ENCODE peak calls at places on chromosome 15, in four cellular contexts. S is lower lobe of right lung, D is heart right ventricle, G is pancreas. E is an unnamed sample.

GRCh38 chr15:36877796-36878744 is 222.3 kb downstream of the MEIS2 start:
- DNase-seq in S (peak; percentile 45), D (peak; percentile 28), G (no peak), E (no peak)

GRCh38 chr15:55897560-55898336 is 95.7 kb downstream of the NEDD4 start:
- DNase-seq in S (no peak), D (peak; percentile 29), G (peak; percentile 48), E (peak; percentile 68)

GRCh38 chr15:63367900-63368299 is 13.7 kb downstream of the CA12 start:
- DNase-seq in S (no peak), D (no peak), G (no peak), E (no peak)

GRCh38 chr15:85335193-85335939 is 45.0 kb upstream of the AKAP13 start:
- DNase-seq in S (no peak), D (no peak), G (no peak), E (peak; percentile 59)

GRCh38 chr15:99967841-99968371 is 234.7 kb upstream of the LYSMD4 start:
- DNase-seq in S (no peak), D (no peak), G (no peak), E (no peak)

GRCh38 chr15:65245096-65245849 is 34.0 kb upstream of the CILP start:
- DNase-seq in S (no peak), D (peak; percentile 68), G (peak; percentile 23), E (no peak)

GRCh38 chr15:52256930-52257733 is 38.5 kb downstream of the MYO5C start:
- DNase-seq in S (no peak), D (no peak), G (no peak), E (no peak)

GRCh38 chr15:64699767-64700388 is 75.5 kb downstream of the RBPMS2 start:
- DNase-seq in S (peak; percentile 75), D (peak; percentile 59), G (peak; percentile 56), E (peak; percentile 49)

GRCh38 chr15:57367556-57367955 is 8.7 kb upstream of the CGNL1 start:
- DNase-seq in S (no peak), D (no peak), G (no peak), E (no peak)

GRCh38 chr15:68592054-68592453 is 13.3 kb downstream of the CORO2B start:
- DNase-seq in S (no peak), D (no peak), G (no peak), E (no peak)

GRCh38 chr15:74174966-74175270 is 1.4 kb downstream of the ISLR start:
- DNase-seq in S (peak; percentile 41), D (no peak), G (no peak), E (no peak)

GRCh38 chr15:74053941-74054529 is 28.3 kb downstream of the GOLGA6A start:
- DNase-seq in S (peak; percentile 84), D (peak; percentile 76), G (peak; percentile 71), E (peak; percentile 62)

GRCh38 chr15:57458255-57458850 is 82.0 kb downstream of the CGNL1 start:
- DNase-seq in S (no peak), D (no peak), G (no peak), E (no peak)

GRCh38 chr15:70493787-70494514 is 269.4 kb downstream of the UACA start:
- DNase-seq in S (no peak), D (no peak), G (no peak), E (peak; percentile 78)

GRCh38 chr15:34810455-34811146 is 15.3 kb upstream of the ACTC1 start:
- DNase-seq in S (no peak), D (no peak), G (no peak), E (no peak)

GRCh38 chr15:62494144-62494543 is 329.1 kb upstream of the C2CD4B start:
- DNase-seq in S (no peak), D (no peak), G (no peak), E (no peak)

GRCh38 chr15:78691873-78692421 is 50.9 kb upstream of the CHRNB4 start:
- DNase-seq in S (no peak), D (no peak), G (no peak), E (no peak)

GRCh38 chr15:64596701-64597468 is 136.5 kb downstream of the ZNF609 start:
- DNase-seq in S (no peak), D (no peak), G (no peak), E (no peak)

GRCh38 chr15:22735781-22736180 is 50.7 kb upstream of the NIPA1 start:
- DNase-seq in S (no peak), D (no peak), G (no peak), E (no peak)

GRCh38 chr15:57589276-57590073 is 2.2 kb upstream of the MYZAP start:
- DNase-seq in S (no peak), D (no peak), G (no peak), E (no peak)

GRCh38 chr15:69074843-69075224 is 60.3 kb downstream of the NOX5 start:
- DNase-seq in S (no peak), D (no peak), G (no peak), E (peak; percentile 14)

GRCh38 chr15:64754663-64755426 is 20.5 kb downstream of the RBPMS2 start:
- DNase-seq in S (no peak), D (no peak), G (no peak), E (no peak)

GRCh38 chr15:80564056-80564455 is 131.1 kb upstream of the ABHD17C start:
- DNase-seq in S (no peak), D (no peak), G (no peak), E (no peak)

GRCh38 chr15:91431041-91431715 is 331.1 kb downstream of the SV2B start:
- DNase-seq in S (no peak), D (no peak), G (no peak), E (no peak)

GRCh38 chr15:100602822-100603393 is 519 bp downstream of the ASB7 start:
- DNase-seq in S (no peak), D (no peak), G (no peak), E (peak; percentile 68)

GRCh38 chr15:92006186-92007028 is 152.9 kb downstream of the SLCO3A1 start:
- DNase-seq in S (no peak), D (no peak), G (no peak), E (no peak)

GRCh38 chr15:41666353-41666920 is 6.2 kb downstream of the MGA start:
- DNase-seq in S (no peak), D (no peak), G (no peak), E (no peak)

GRCh38 chr15:97171556-97171955 is 788.9 kb upstream of the ARRDC4 start:
- DNase-seq in S (no peak), D (no peak), G (no peak), E (no peak)

GRCh38 chr15:98953000-98953776 is 54.4 kb downstream of the PGPEP1L start:
- DNase-seq in S (no peak), D (no peak), G (no peak), E (no peak)

GRCh38 chr15:69499521-69500201 is 47.0 kb downstream of the RPLP1 start:
- DNase-seq in S (no peak), D (peak; percentile 34), G (no peak), E (no peak)

GRCh38 chr15:72231847-72232461 is 964 bp upstream of the PKM start:
- DNase-seq in S (no peak), D (no peak), G (no peak), E (no peak)

GRCh38 chr15:78804391-78804792 is 6.9 kb downstream of the ADAMTS7 start:
- DNase-seq in S (no peak), D (peak; percentile 65), G (no peak), E (no peak)

GRCh38 chr15:60829416-60829815 is 350.5 kb upstream of the ICE2 start:
- DNase-seq in S (no peak), D (no peak), G (no peak), E (no peak)

GRCh38 chr15:62603757-62604156 is 438.7 kb upstream of the C2CD4B start:
- DNase-seq in S (no peak), D (no peak), G (no peak), E (no peak)

GRCh38 chr15:92714457-92715401 is 59.2 kb upstream of the FAM174B start:
- DNase-seq in S (peak; percentile 75), D (peak; percentile 68), G (peak; percentile 62), E (peak; percentile 87)

GRCh38 chr15:51046799-51047449 is 47.8 kb downstream of the TNFAIP8L3 start:
- DNase-seq in S (no peak), D (peak; percentile 20), G (peak; percentile 40), E (no peak)

GRCh38 chr15:32098033-32098432 is 67.7 kb downstream of the CHRNA7 start:
- DNase-seq in S (no peak), D (no peak), G (peak; percentile 20), E (no peak)

DNA sequence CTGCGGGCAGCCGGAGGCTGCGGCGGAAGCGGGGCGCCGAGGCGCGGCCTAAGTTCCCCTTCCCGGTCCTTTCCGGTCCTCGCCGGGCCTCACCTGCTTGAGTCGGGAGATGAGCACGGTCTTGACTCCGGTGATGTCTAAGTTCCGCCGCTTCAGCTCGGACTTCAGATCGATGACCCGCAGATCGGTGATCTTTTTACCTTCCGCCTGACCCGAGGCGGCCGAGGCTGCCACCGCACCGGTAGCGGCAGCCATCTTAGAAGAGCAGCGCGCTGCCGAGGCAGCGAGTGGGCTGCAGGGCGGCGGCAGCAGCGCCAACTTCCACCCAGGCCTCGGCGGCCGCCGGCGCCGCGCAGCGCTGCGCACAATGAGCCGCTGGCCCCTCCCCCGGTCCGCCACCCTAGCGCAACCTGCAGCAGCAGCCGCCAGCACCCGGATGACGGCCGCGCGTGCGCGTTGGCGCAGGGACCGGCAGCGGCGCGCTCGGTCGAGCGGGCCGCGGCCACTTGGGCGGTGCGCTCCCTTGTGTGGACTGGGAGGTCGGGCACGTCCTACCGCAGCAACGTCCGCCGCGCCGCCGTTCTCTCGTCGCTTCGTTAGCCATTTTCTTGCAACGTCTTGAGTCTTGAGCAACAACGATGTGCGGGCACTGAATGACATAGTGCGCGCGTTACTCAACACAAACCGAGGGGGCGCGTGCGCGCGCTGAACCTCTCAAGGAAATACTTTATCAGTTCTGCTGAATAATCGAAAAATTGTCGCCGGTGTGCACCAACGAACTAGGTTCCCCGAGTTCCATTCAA is at the start of gene SLTM:
- DNase-seq in S (peak; percentile 97), D (peak; percentile 95), G (peak; percentile 95), E (peak; percentile 95)
- TF ChIP-seq CTCF in S (peak; percentile 37), D (no peak), G (peak; percentile 17), E (peak; percentile 10)

GRCh38 chr15:90160781-90161727 is 40.1 kb upstream of the SEMA4B start:
- DNase-seq in S (peak; percentile 78), D (no peak), G (peak; percentile 93), E (no peak)
- H3K4me1 ChIP-seq in S (peaks cover 53% of the 10 kb centered on the region), D (peaks cover 16% of the 10 kb centered on the region), G (peaks cover 41% of the 10 kb centered on the region), E (peaks cover 25% of the 10 kb centered on the region)

DNA sequence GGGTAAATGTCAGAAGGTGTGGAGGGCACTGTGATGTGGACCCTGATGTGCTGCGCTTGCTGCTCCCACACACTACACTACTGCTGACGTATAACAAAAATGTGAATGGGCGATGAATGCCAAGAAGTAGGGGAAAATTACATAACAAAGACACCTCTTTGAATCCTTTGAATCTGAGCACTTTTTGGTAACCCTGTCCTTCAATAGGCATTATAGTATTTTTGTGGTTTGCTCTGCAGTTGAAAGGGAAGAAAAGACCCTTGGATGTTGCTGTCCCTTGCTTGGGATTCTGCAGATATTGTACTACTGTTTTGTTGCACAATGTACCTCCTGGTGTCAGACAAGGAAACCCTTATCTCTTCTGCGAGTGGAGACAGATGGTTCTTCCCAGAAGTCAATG is 124.7 kb upstream of the UBE3A start:
- DNase-seq in S (no peak), D (no peak), G (no peak), E (no peak)
- H3K9me3 ChIP-seq in S (no peaks in the 10 kb centered on the region), D (no peaks in the 10 kb centered on the region), G (no peaks in the 10 kb centered on the region), E (no peaks in the 10 kb centered on the region)

GRCh38 chr15:77672110-77672509 is 39.4 kb upstream of the LINGO1 start:
- DNase-seq in S (no peak), D (no peak), G (no peak), E (no peak)
- TF ChIP-seq CTCF in S (no peak), D (no peak), G (no peak), E (no peak)

GRCh38 chr15:38665586-38665985 is 101.0 kb upstream of the RASGRP1 start:
- DNase-seq in S (no peak), D (no peak), G (no peak), E (no peak)
- H3K4me1 ChIP-seq in S (no peaks in the 10 kb centered on the region), D (no peaks in the 10 kb centered on the region), G (no peaks in the 10 kb centered on the region), E (no peaks in the 10 kb centered on the region)

GRCh38 chr15:25185156-25185710 is 230.4 kb downstream of the SNRPN start:
- DNase-seq in S (peak; percentile 20), D (no peak), G (peak; percentile 1), E (no peak)
- H3K9me3 ChIP-seq in S (no peaks in the 10 kb centered on the region), D (peaks cover 4% of the 10 kb centered on the region), G (no peaks in the 10 kb centered on the region), E (peaks cover 48% of the 10 kb centered on the region)

GRCh38 chr15:66963710-66964109 is 101.7 kb upstream of the SMAD3 start:
- DNase-seq in S (no peak), D (no peak), G (no peak), E (no peak)
- TF ChIP-seq CTCF in S (no peak), D (no peak), G (no peak), E (no peak)